ENCODE peak calls at places on chromosomes 2 and 18, in nine cellular contexts. U is fibroblast of mammary gland, Y is type B pancreatic cell, K is IMR-90, H is PC-9, L is endothelial cell of umbilical vein, N is RWPE2, W is mucosa of descending colon, A is fibroblast of lung. D is an unnamed sample.

GRCh38 chr2:230627806-230628724 is 84.6 kb upstream of the CAB39 start:
- DNase-seq in U (peak; percentile 89), A (peak; percentile 80), H (no peak), Y (no peak), N (no peak), W (peak; percentile 19), K (peak; percentile 78), L (no peak), D (no peak)

GRCh38 chr2:39225564-39225963 is 18.2 kb downstream of the CDKL4 start:
- DNase-seq in Y (no peak), H (no peak), U (no peak), A (no peak), N (no peak), K (no peak), W (no peak), L (no peak), D (no peak)

GRCh38 chr2:227462972-227463931 is 8.7 kb upstream of the AGFG1 start:
- DNase-seq in K (no peak), N (no peak), A (no peak), L (no peak), U (peak; percentile 48), H (no peak), Y (no peak), W (no peak), D (no peak)

GRCh38 chr18:21168880-21169279 is 57.3 kb upstream of the ROCK1 start:
- DNase-seq in U (no peak), A (no peak), L (no peak), Y (no peak), W (no peak), N (no peak), H (no peak), K (no peak), D (no peak)

GRCh38 chr18:22032392-22032961 is 136.9 kb upstream of the GATA6 start:
- DNase-seq in L (peak; percentile 63), Y (no peak), N (peak; percentile 80), H (peak; percentile 95), K (peak; percentile 92), W (no peak), U (peak; percentile 95), A (peak; percentile 98), D (peak; percentile 81)

GRCh38 chr2:12717191-12717987 is 653 bp downstream of the TRIB2 start:
- DNase-seq in Y (peak; percentile 78), A (peak; percentile 64), L (peak; percentile 74), H (peak; percentile 82), N (peak; percentile 70), W (peak; percentile 49), U (peak; percentile 72), K (peak; percentile 61), D (peak; percentile 62)

GRCh38 chr2:238336151-238336550 is 15.8 kb downstream of the TRAF3IP1 start:
- DNase-seq in Y (no peak), K (no peak), L (no peak), A (peak; percentile 6), N (peak; percentile 28), U (no peak), W (no peak), H (no peak), D (no peak)

GRCh38 chr18:3966246-3966984 is 488.7 kb downstream of the DLGAP1 start:
- DNase-seq in W (no peak), K (peak; percentile 50), N (no peak), H (no peak), Y (no peak), L (no peak), A (peak; percentile 55), U (peak; percentile 10), D (no peak)

GRCh38 chr2:109434351-109434750 is 179.4 kb downstream of the SEPTIN10 start:
- DNase-seq in Y (no peak), N (peak; percentile 28), K (no peak), W (no peak), U (no peak), H (no peak), A (no peak), L (no peak), D (no peak)

GRCh38 chr2:210617732-210618330 is 61.4 kb downstream of the CPS1 start:
- DNase-seq in L (peak; percentile 37), U (peak; percentile 55), A (peak; percentile 32), K (peak; percentile 49), W (peak; percentile 50), Y (no peak), H (no peak), N (no peak), D (peak; percentile 23)

GRCh38 chr2:26072925-26073768 is 39.3 kb downstream of the RAB10 start:
- DNase-seq in L (peak; percentile 17), U (peak; percentile 44), K (no peak), W (no peak), H (no peak), A (no peak), N (no peak), Y (no peak), D (no peak)

GRCh38 chr18:24917767-24918166 is 434.2 kb downstream of the ZNF521 start:
- DNase-seq in Y (no peak), U (no peak), A (no peak), N (no peak), L (no peak), K (no peak), W (no peak), H (no peak), D (no peak)

GRCh38 chr18:24915547-24915946 is 436.4 kb downstream of the ZNF521 start:
- DNase-seq in Y (no peak), W (no peak), A (peak; percentile 54), K (peak; percentile 75), L (peak; percentile 54), N (no peak), U (peak; percentile 70), H (no peak), D (peak; percentile 17)

GRCh38 chr18:24914148-24914525 is 437.8 kb downstream of the ZNF521 start:
- DNase-seq in U (no peak), N (no peak), Y (no peak), L (peak; percentile 95), K (no peak), H (no peak), A (no peak), W (no peak), D (no peak)

GRCh38 chr18:24913507-24914147 is 438.3 kb downstream of the ZNF521 start:
- DNase-seq in W (no peak), Y (no peak), L (no peak), N (no peak), A (no peak), K (no peak), U (peak; percentile 45), H (no peak), D (no peak)

GRCh38 chr18:24914685-24915267 is 437.2 kb downstream of the ZNF521 start:
- DNase-seq in K (no peak), A (no peak), L (no peak), H (no peak), Y (no peak), N (no peak), W (no peak), U (no peak), D (no peak)
- TF ChIP-seq CTCF in K (no peak), A (no peak), L (no peak), H (no peak), Y (no peak), N (no peak), W (no peak), U (no peak), D (no peak)

GRCh38 chr2:169649278-169649677 is 44.9 kb downstream of the CFAP210 start:
- DNase-seq in K (no peak), A (no peak), Y (no peak), N (no peak), L (no peak), H (no peak), W (no peak), U (no peak), D (no peak)

GRCh38 chr2:169641464-169641863 is 52.7 kb downstream of the CFAP210 start:
- DNase-seq in U (no peak), Y (no peak), N (no peak), L (no peak), H (no peak), W (no peak), K (peak; percentile 56), A (no peak), D (no peak)

GRCh38 chr2:169640104-169640503 is 54.1 kb downstream of the CFAP210 start:
- DNase-seq in L (no peak), W (no peak), K (no peak), H (no peak), N (no peak), A (no peak), U (no peak), Y (no peak), D (no peak)

GRCh38 chr2:169647496-169647895 is 46.7 kb downstream of the CFAP210 start:
- DNase-seq in N (no peak), W (no peak), K (no peak), H (no peak), L (no peak), A (no peak), U (no peak), Y (no peak), D (no peak)

DNA sequence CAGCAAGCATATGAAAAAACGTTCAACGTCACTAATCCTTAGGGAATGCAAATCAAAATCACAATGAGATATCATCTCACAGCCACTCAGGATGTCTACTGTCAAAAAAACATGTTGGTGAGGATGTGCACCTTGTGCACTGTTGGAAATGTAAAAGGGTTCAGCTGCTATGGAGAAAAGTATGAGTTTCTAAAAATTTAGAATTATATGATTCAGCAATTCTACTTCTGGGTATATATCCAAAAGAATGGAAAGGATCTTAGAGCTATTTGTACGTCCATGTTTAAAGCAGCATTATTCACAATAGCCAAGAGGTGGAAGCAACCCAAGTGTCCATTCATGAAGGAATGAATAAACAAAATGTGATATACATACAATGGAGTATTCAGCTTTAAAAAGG is 50.0 kb downstream of the CFAP210 start:
- DNase-seq in U (no peak), K (no peak), H (no peak), Y (no peak), W (no peak), N (no peak), A (no peak), L (no peak), D (no peak)
- TF ChIP-seq CTCF in U (no peak), K (no peak), H (no peak), Y (no peak), W (no peak), N (no peak), A (no peak), L (no peak), D (no peak)

GRCh38 chr18:37481058-37481457 is 84.5 kb downstream of the CELF4 start:
- DNase-seq in K (no peak), N (no peak), L (no peak), Y (no peak), A (no peak), H (no peak), W (no peak), U (no peak), D (no peak)
- TF ChIP-seq CTCF in K (no peak), N (no peak), L (no peak), Y (no peak), A (no peak), H (no peak), W (no peak), U (no peak), D (no peak)

DNA sequence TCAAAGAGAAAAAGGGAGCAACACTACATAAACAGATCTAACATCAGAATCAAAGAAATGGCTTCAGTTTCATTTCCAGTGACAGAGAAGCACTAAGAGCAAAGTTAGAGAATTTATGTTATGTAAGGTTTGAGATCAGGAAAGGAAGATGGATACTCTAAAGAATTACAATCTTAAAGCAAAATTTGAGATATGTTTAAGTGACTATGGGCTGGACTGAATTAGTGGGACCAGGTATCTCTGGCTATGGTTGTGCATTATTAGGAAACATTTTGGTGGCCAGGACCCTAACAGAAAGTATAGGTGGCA is 208.2 kb downstream of the CCDC178 start:
- DNase-seq in L (no peak), W (no peak), H (no peak), K (no peak), N (no peak), U (no peak), A (no peak), Y (no peak), D (no peak)
- TF ChIP-seq CTCF in L (no peak), W (no peak), H (no peak), K (no peak), N (peak; percentile 72), U (no peak), A (no peak), Y (peak; percentile 21), D (peak; percentile 56)

D was measured in HFFc6.